ENCODE peak calls at places on chromosomes 11 and 22, in six cellular contexts. W is adrenal gland, P is OCI-LY7, N is IMR-90, B is breast epithelium, Y is uterus. X is an unnamed sample.

GRCh38 chr11:46216040-46216764 is 61.3 kb upstream of the CREB3L1 start:
- DNase-seq in W (no peak), B (no peak), N (peak; percentile 33), Y (no peak), P (no peak), X (no peak)

GRCh38 chr11:95767498-95767897 is 22.1 kb downstream of the FAM76B start:
- DNase-seq in B (no peak), Y (no peak), W (no peak), N (peak; percentile 79), P (no peak), X (no peak)

GRCh38 chr11:121249039-121249663 is 43.4 kb upstream of the SC5D start:
- DNase-seq in Y (no peak), P (peak; percentile 69), N (peak; percentile 48), W (no peak), B (no peak), X (peak; percentile 57)

GRCh38 chr22:21680830-21681565 is 15.2 kb downstream of the PPIL2 start:
- DNase-seq in P (no peak), N (no peak), W (no peak), B (no peak), Y (no peak), X (no peak)

GRCh38 chr11:88297320-88298263 is 39.9 kb downstream of the CTSC start:
- DNase-seq in W (no peak), Y (no peak), N (no peak), B (no peak), P (no peak), X (no peak)

GRCh38 chr11:61774441-61774840 is 18.0 kb downstream of the TMEM258 start:
- DNase-seq in P (no peak), Y (peak; percentile 58), W (no peak), B (no peak), N (no peak), X (no peak)

GRCh38 chr22:46267431-46268279 is at the start of gene TTC38:
- DNase-seq in W (peak; percentile 96), B (peak; percentile 92), P (no peak), Y (peak; percentile 90), N (peak; percentile 60), X (peak; percentile 87)

GRCh38 chr11:19555266-19555665 is 157.4 kb upstream of the NAV2 start:
- DNase-seq in P (no peak), N (no peak), B (no peak), Y (no peak), W (no peak), X (no peak)

GRCh38 chr22:37269930-37270678 is 12.2 kb upstream of the CYTH4 start:
- DNase-seq in N (no peak), W (no peak), P (no peak), B (no peak), Y (no peak), X (no peak)

GRCh38 chr11:108302121-108302785 is 79.4 kb downstream of the ATM start:
- DNase-seq in W (no peak), P (no peak), N (peak; percentile 52), B (no peak), Y (no peak), X (no peak)

GRCh38 chr11:132072044-132072879 is 701.8 kb downstream of the NTM start:
- DNase-seq in W (no peak), P (no peak), Y (no peak), N (peak; percentile 99), B (no peak), X (peak; percentile 86)

GRCh38 chr11:66784575-66784974 is 55.6 kb upstream of the SPTBN2 start:
- DNase-seq in Y (no peak), N (peak; percentile 2), P (no peak), W (no peak), B (no peak), X (no peak)

GRCh38 chr11:98036810-98037209 is 983.9 kb upstream of the CNTN5 start:
- DNase-seq in N (no peak), B (no peak), W (no peak), P (no peak), Y (no peak), X (no peak)

DNA sequence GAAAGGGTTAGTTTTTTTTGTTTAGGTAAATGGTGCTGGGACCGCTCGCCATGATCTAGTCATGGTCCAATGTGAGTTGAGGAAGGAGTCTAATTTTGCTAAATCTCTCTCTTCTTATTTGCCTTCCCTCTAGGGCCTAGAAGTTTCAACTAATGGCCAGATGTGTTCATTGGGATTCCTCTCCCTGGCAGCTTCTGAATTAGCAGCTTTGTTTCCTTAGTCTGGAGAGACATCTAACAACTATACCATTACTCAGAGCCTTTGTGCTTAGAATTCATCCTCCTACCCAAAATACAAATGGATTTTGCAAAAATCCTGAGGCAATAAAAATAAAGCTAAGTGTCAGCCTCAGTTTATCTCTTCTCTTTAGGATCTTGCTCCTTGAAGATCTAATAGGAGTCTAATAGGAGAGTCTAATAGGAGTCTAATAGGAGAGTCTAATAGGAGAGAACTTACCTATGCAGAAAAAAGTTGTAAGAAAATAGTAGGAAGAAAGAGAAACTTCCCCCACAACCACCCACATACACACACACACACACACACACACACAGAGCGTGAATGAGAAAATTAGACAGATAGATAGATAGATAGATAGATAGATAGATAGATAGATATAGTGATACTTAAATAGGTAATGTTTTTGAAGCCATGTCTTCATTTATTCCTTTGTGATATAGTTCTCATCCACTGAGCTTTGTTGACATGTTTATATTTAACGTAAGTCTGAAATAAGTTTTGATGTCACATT is 980.5 kb upstream of the CNTN5 start:
- DNase-seq in B (no peak), P (no peak), W (no peak), Y (no peak), N (no peak), X (no peak)
- H3K9me3 ChIP-seq in B (no peaks in the 10 kb centered on the region), P (no peaks in the 10 kb centered on the region), W (no peaks in the 10 kb centered on the region), Y (no peaks in the 10 kb centered on the region), N (no peaks in the 10 kb centered on the region), X (no peaks in the 10 kb centered on the region)

GRCh38 chr22:24367841-24368240 is 59.6 kb upstream of the ADORA2A start:
- DNase-seq in P (no peak), W (no peak), Y (no peak), B (no peak), N (peak; percentile 42), X (no peak)
- H3K4me3 ChIP-seq in P (no peak overlapping the region), W (no peak overlapping the region), Y (no peak overlapping the region), B (no peak overlapping the region), N (no peak overlapping the region), X (no peak overlapping the region)

GRCh38 chr11:26710489-26710888 is 11.4 kb downstream of the SLC5A12 start:
- DNase-seq in N (no peak), W (no peak), P (no peak), Y (no peak), B (no peak), X (no peak)
- H3K9me3 ChIP-seq in N (no peaks in the 10 kb centered on the region), W (no peaks in the 10 kb centered on the region), P (no peaks in the 10 kb centered on the region), Y (no peaks in the 10 kb centered on the region), B (no peaks in the 10 kb centered on the region), X (no peaks in the 10 kb centered on the region)

GRCh38 chr11:93733474-93733873 is 7.8 kb downstream of the TAF1D start:
- DNase-seq in N (no peak), P (no peak), B (no peak), Y (no peak), W (no peak), X (no peak)
- H3K4me3 ChIP-seq in N (no peak overlapping the region), P (no peak overlapping the region), B (no peak overlapping the region), Y (no peak overlapping the region), W (no peak overlapping the region), X (no peak overlapping the region)

GRCh38 chr22:49237703-49238102 is 590.0 kb downstream of the BRD1 start:
- DNase-seq in W (no peak), B (no peak), P (no peak), Y (no peak), N (no peak), X (no peak)
- H3K9me3 ChIP-seq in W (no peaks in the 10 kb centered on the region), B (no peaks in the 10 kb centered on the region), P (no peaks in the 10 kb centered on the region), Y (no peaks in the 10 kb centered on the region), N (peaks cover 66% of the 10 kb centered on the region), X (no peaks in the 10 kb centered on the region)

GRCh38 chr11:23398052-23398451 is 537.8 kb upstream of the CCDC179 start:
- DNase-seq in P (no peak), N (no peak), W (no peak), B (no peak), Y (no peak), X (no peak)

GRCh38 chr11:23404225-23405160 is 544.2 kb upstream of the CCDC179 start:
- DNase-seq in Y (no peak), N (no peak), W (no peak), B (no peak), P (no peak), X (no peak)

GRCh38 chr11:23405350-23405937 is 545.2 kb upstream of the CCDC179 start:
- DNase-seq in B (no peak), N (no peak), Y (no peak), W (no peak), P (no peak), X (no peak)

GRCh38 chr11:23403210-23404185 is 543.2 kb upstream of the CCDC179 start:
- DNase-seq in N (no peak), P (no peak), W (no peak), B (no peak), Y (no peak), X (no peak)

DNA sequence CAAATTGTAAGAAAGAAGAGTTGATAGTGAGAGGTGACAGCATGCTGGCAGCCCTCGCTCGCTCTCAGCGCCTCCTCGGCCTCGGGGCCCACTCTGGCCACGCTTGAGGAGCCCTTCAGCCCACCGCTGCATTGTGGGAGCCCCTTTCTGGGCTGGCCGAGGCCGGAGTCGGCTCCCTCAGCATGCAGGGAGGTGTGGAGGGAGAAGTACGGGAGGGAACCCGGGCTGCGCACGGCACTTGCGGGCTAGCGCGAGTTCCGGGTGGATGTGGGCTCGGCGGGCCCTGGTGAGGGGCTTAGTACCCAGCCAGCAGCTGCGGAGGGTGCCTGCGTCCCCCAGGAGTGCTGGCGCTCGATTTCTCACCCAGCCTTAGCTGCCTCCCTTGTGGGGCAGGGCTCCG is 539.7 kb upstream of the CCDC179 start:
- DNase-seq in W (no peak), N (no peak), P (no peak), Y (no peak), B (no peak), X (no peak)
- H3K4me3 ChIP-seq in W (no peak overlapping the region), N (no peak overlapping the region), P (no peak overlapping the region), Y (no peak overlapping the region), B (no peak overlapping the region), X (no peak overlapping the region)

GRCh38 chr11:70859180-70859579 is 393.2 kb downstream of the SHANK2 start:
- DNase-seq in B (no peak), Y (no peak), N (no peak), P (no peak), W (no peak), X (no peak)
- H3K9me3 ChIP-seq in B (no peaks in the 10 kb centered on the region), Y (no peaks in the 10 kb centered on the region), N (peaks cover 2% of the 10 kb centered on the region), P (no peaks in the 10 kb centered on the region), W (no peaks in the 10 kb centered on the region), X (no peaks in the 10 kb centered on the region)

DNA sequence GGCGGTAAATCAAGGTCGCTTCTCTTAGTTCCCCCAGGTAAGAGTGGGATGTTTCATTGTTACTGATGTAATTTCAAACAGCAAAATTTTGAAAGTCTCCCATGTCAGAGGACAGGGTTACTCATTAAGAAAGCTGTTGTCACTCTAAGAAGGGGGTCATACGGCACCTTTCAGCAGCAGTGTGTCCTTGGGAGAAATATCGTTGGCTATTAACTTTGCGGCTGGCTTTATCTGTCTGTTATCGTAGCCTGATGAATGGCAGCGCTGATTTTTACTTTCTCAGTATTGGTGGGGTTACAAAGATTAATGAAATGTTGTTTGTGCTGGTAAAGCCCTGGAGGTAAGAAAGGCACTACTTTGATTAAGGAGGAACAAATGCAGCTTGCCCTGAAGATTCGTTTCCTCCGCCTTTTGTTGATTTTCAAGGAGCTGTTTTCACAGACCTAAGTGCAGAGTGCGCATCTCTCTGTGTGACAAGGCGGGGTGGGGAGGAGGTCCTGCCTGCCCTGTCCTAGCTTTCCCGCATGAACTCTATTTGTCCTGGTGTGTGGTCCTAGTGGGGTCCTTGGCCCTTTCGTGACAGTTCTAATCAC is 27.6 kb upstream of the FBXO3 start:
- DNase-seq in N (no peak), B (no peak), W (no peak), Y (no peak), P (no peak), X (no peak)
- H3K4me3 ChIP-seq in N (peak overlapping the region; percentile 32), B (peak overlapping the region; percentile 17), W (no peak overlapping the region), Y (no peak overlapping the region), P (no peak overlapping the region), X (peak overlapping the region; percentile 14)